ENCODE peak calls at places on chromosomes 6 and 20, in four cellular contexts. T is GM12878, C is K562, Z is A549. K is an unnamed sample.

GRCh38 chr6:90304308-90304707 is 7.7 kb upstream of the BACH2 start:
- ATAC-seq in T (peak; percentile 41), C (no peak), Z (no peak), K (no peak)

GRCh38 chr20:57467742-57468141 is 57.2 kb downstream of the CTCFL start:
- ATAC-seq in T (no peak), C (no peak), Z (no peak), K (no peak)

GRCh38 chr6:137982418-137983189 is 115.5 kb downstream of the TNFAIP3 start:
- ATAC-seq in T (no peak), C (peak; percentile 78), Z (no peak), K (no peak)

GRCh38 chr6:252775-253526 is 39.3 kb upstream of the DUSP22 start:
- ATAC-seq in T (peak; percentile 68), C (no peak), Z (no peak), K (no peak)

GRCh38 chr20:34262488-34263288 is 21.5 kb downstream of the ASIP start:
- ATAC-seq in T (no peak), C (peak; percentile 62), Z (no peak), K (peak; percentile 53)

GRCh38 chr6:80541186-80541585 is 434.7 kb downstream of the BCKDHB start:
- ATAC-seq in T (peak; percentile 45), C (no peak), Z (peak; percentile 59), K (no peak)

GRCh38 chr6:149365197-149365596 is 34.9 kb upstream of the SUMO4 start:
- ATAC-seq in T (no peak), C (no peak), Z (no peak), K (no peak)

GRCh38 chr20:57167971-57168693 is 98.3 kb downstream of the BMP7 start:
- ATAC-seq in T (no peak), C (no peak), Z (no peak), K (no peak)

GRCh38 chr6:11650711-11651110 is 113.2 kb downstream of the TMEM170B start:
- ATAC-seq in T (no peak), C (no peak), Z (no peak), K (peak; percentile 7)

GRCh38 chr6:106773956-106774629 is 144.7 kb downstream of the QRSL1 start:
- ATAC-seq in T (no peak), C (no peak), Z (no peak), K (no peak)

GRCh38 chr6:4902363-4902762 is 101.5 kb downstream of the RPP40 start:
- ATAC-seq in T (peak; percentile 50), C (no peak), Z (no peak), K (no peak)

GRCh38 chr20:2451939-2452732 is 18.5 kb downstream of the SNRPB start:
- ATAC-seq in T (peak; percentile 80), C (peak; percentile 85), Z (peak; percentile 74), K (peak; percentile 28)

GRCh38 chr6:4756247-4756646 is 20.0 kb upstream of the CDYL start:
- ATAC-seq in T (no peak), C (no peak), Z (no peak), K (no peak)

GRCh38 chr20:17505664-17506517 is 25.3 kb downstream of the BFSP1 start:
- ATAC-seq in T (peak; percentile 30), C (peak; percentile 62), Z (no peak), K (peak; percentile 13)

GRCh38 chr6:152982768-152983636 is at the start of gene FBXO5:
- ATAC-seq in T (peak; percentile 87), C (peak; percentile 88), Z (peak; percentile 88), K (peak; percentile 97)
- TF ChIP-seq EP300 in T (no peak), C (no peak), Z (no peak), K (no peak)

GRCh38 chr6:35213824-35214756 is at the start of gene SCUBE3:
- ATAC-seq in T (peak; percentile 33), C (no peak), Z (peak; percentile 60), K (peak; percentile 55)

GRCh38 chr6:35216832-35217811 is 3.4 kb downstream of the SCUBE3 start:
- ATAC-seq in T (no peak), C (peak; percentile 43), Z (no peak), K (no peak)

GRCh38 chr6:35216412-35216732 is 2.6 kb downstream of the SCUBE3 start:
- ATAC-seq in T (no peak), C (no peak), Z (no peak), K (no peak)

GRCh38 chr6:35214869-35215664 is 1.3 kb downstream of the SCUBE3 start:
- ATAC-seq in T (no peak), C (no peak), Z (no peak), K (no peak)

GRCh38 chr6:35215665-35216411 is 2.1 kb downstream of the SCUBE3 start:
- ATAC-seq in T (no peak), C (peak; percentile 14), Z (no peak), K (no peak)
- H3K4me3 ChIP-seq in T (no peak overlapping the region), C (no peak overlapping the region), Z (no peak overlapping the region), K (no peak overlapping the region)

GRCh38 chr20:60788070-60788469 is 464.0 kb upstream of the CDH4 start:
- ATAC-seq in T (no peak), C (no peak), Z (no peak), K (no peak)
- TF ChIP-seq EP300 in T (no peak), C (no peak), Z (no peak), K (no peak)

DNA sequence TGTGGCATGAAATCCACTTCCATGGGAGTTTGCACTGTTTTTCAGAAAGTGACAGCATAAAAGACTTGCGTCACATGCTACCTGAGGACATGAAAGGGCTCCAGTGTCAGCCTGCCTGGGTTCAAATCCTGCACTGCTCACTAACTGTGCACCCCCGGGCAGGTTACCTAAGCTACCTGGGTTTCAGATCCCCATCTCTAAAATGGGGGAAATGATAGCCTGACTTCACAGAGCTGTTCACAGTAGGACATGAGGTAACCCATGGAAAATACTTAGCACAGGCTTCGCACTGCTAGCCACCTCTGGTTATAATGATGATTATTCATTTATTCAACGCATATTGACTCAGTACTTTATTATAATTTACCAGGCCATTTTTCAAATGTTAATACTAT is 23.1 kb downstream of the TBC1D7 start:
- ATAC-seq in T (peak; percentile 3), C (no peak), Z (no peak), K (no peak)
- H3K4me3 ChIP-seq in T (no peak overlapping the region), C (no peak overlapping the region), Z (no peak overlapping the region), K (no peak overlapping the region)

K was measured in gastroesophageal sphincter.